ENCODE peak calls at places on chromosomes 12 and 14, in seven cellular contexts. N is smooth muscle cell of the brain vasculature, I is EH, P is MM.1S, Y is transverse colon, T is adipocyte, M is astrocyte of the spinal cord. E is an unnamed sample.
A peak's percentile ranks its signal among the peaks of the same experiment; 100 is the strongest.

GRCh38 chr12:58927112-58927511 is 6.8 kb upstream of the LRIG3 start:
- DNase-seq in N (no peak), I (no peak), P (no peak), Y (no peak), T (no peak), M (no peak), E (no peak)

GRCh38 chr14:53875337-53875897 is 81.2 kb downstream of the BMP4 start:
- DNase-seq in N (no peak), I (peak; percentile 41), P (no peak), Y (no peak), T (peak; percentile 38), M (no peak), E (no peak)

GRCh38 chr14:68181395-68182326 is 362.1 kb downstream of the RAD51B start:
- DNase-seq in N (peak; percentile 21), I (peak; percentile 63), P (no peak), Y (no peak), T (peak; percentile 50), M (peak; percentile 71), E (no peak)

GRCh38 chr12:12392428-12392827 is 35.5 kb downstream of the BORCS5 start:
- DNase-seq in N (no peak), I (no peak), P (no peak), Y (no peak), T (no peak), M (no peak), E (no peak)

GRCh38 chr12:88958153-88958552 is 377.9 kb upstream of the KITLG start:
- DNase-seq in N (no peak), I (no peak), P (no peak), Y (no peak), T (no peak), M (no peak), E (no peak)

GRCh38 chr12:15752780-15753179 is 36.4 kb downstream of the EPS8 start:
- DNase-seq in N (no peak), I (peak; percentile 79), P (no peak), Y (no peak), T (peak; percentile 25), M (peak; percentile 56), E (no peak)

GRCh38 chr14:80700601-80701000 is 240.9 kb downstream of the CEP128 start:
- DNase-seq in N (no peak), I (no peak), P (no peak), Y (no peak), T (no peak), M (no peak), E (no peak)

GRCh38 chr14:74275265-74275841 is 27.4 kb downstream of the ABCD4 start:
- DNase-seq in N (peak; percentile 41), I (peak; percentile 70), P (no peak), Y (no peak), T (peak; percentile 63), M (peak; percentile 81), E (no peak)

GRCh38 chr12:102356690-102357089 is 123.7 kb downstream of the IGF1 start:
- DNase-seq in N (no peak), I (no peak), P (no peak), Y (no peak), T (peak; percentile 7), M (no peak), E (no peak)

GRCh38 chr14:68211886-68212285 is 392.3 kb downstream of the RAD51B start:
- DNase-seq in N (no peak), I (no peak), P (no peak), Y (no peak), T (no peak), M (no peak), E (no peak)

GRCh38 chr12:48157889-48158370 is 615 bp upstream of the ASB8 start:
- DNase-seq in N (no peak), I (no peak), P (no peak), Y (no peak), T (no peak), M (no peak), E (no peak)

GRCh38 chr12:53098354-53098981 is 1.0 kb downstream of the IGFBP6 start:
- DNase-seq in N (no peak), I (peak; percentile 91), P (peak; percentile 9), Y (peak; percentile 22), T (peak; percentile 79), M (peak; percentile 82), E (no peak)

GRCh38 chr12:124782132-124782531 is 81.5 kb downstream of the SCARB1 start:
- DNase-seq in N (no peak), I (no peak), P (no peak), Y (no peak), T (no peak), M (no peak), E (no peak)

GRCh38 chr12:83143937-83144336 is 457.2 kb downstream of the TMTC2 start:
- DNase-seq in N (no peak), I (no peak), P (no peak), Y (no peak), T (no peak), M (no peak), E (no peak)

GRCh38 chr14:77025744-77026165 is 2.8 kb downstream of the IRF2BPL start:
- DNase-seq in N (no peak), I (peak; percentile 41), P (no peak), Y (no peak), T (peak; percentile 32), M (no peak), E (no peak)

E was measured in type B pancreatic cell.